ENCODE peak calls at places on chromosome 3, in eight cellular contexts. A is T47D, L is AG04450, Y is Right ventricle myocardium superior, F is right cardiac atrium, D is HuH-7.5, C is GF-D8, B is GM12865. M is an unnamed sample.

GRCh38 chr3:194696702-194697101 is 11.0 kb downstream of the FAM43A start:
- DNase-seq in C (no peak), F (no peak), A (no peak), L (no peak), B (no peak), Y (no peak), D (no peak), M (no peak)

GRCh38 chr3:49534581-49535495 is 19.4 kb upstream of the BSN start:
- DNase-seq in F (no peak), A (no peak), Y (no peak), D (no peak), B (no peak), C (no peak), L (no peak), M (peak; percentile 87)

GRCh38 chr3:56787258-56787777 is 14.4 kb downstream of the ARHGEF3 start:
- DNase-seq in B (no peak), D (no peak), C (no peak), L (no peak), Y (no peak), F (no peak), A (no peak), M (no peak)

GRCh38 chr3:123444023-123444422 is 4.9 kb downstream of the ADCY5 start:
- DNase-seq in F (no peak), L (no peak), D (no peak), B (no peak), C (no peak), A (no peak), Y (no peak), M (no peak)

GRCh38 chr3:157134620-157135191 is 25.2 kb downstream of the CCNL1 start:
- DNase-seq in L (no peak), B (peak; percentile 76), C (no peak), F (no peak), A (no peak), D (no peak), Y (no peak), M (no peak)

GRCh38 chr3:18087963-18088362 is 337.2 kb downstream of the SATB1 start:
- DNase-seq in F (no peak), B (no peak), Y (no peak), D (no peak), L (no peak), A (no peak), C (no peak), M (no peak)

GRCh38 chr3:79184226-79184625 is 583.6 kb downstream of the ROBO1 start:
- DNase-seq in C (no peak), L (no peak), Y (no peak), D (no peak), B (no peak), F (no peak), A (no peak), M (no peak)

GRCh38 chr3:142353571-142353970 is 94.3 kb downstream of the XRN1 start:
- DNase-seq in D (no peak), A (no peak), L (no peak), C (no peak), Y (no peak), F (no peak), B (no peak), M (no peak)

GRCh38 chr3:15755780-15756179 is 42.0 kb downstream of the ANKRD28 start:
- DNase-seq in A (peak; percentile 64), Y (no peak), D (no peak), C (no peak), L (no peak), F (no peak), B (no peak), M (no peak)

GRCh38 chr3:143265501-143266070 is 146.0 kb downstream of the CHST2 start:
- DNase-seq in F (no peak), A (no peak), C (no peak), B (no peak), D (no peak), Y (no peak), L (no peak), M (no peak)

GRCh38 chr3:123285066-123285465 is 83.3 kb downstream of the SEC22A start:
- DNase-seq in B (no peak), F (no peak), D (no peak), A (no peak), C (no peak), L (no peak), Y (no peak), M (peak; percentile 4)

GRCh38 chr3:198080521-198081384 is 120.7 kb downstream of the LMLN start:
- DNase-seq in A (peak; percentile 92), Y (peak; percentile 84), B (peak; percentile 70), L (peak; percentile 13), F (peak; percentile 86), C (peak; percentile 52), D (peak; percentile 57), M (peak; percentile 74)